ENCODE peak calls at places on chromosomes 6 and 20, in six cellular contexts. V, A, D, I, E and Y are unnamed samples.

GRCh38 chr6:24520929-24521546 is 26.3 kb downstream of the ALDH5A1 start:
- DNase-seq in V (peak), A (peak), I (peak), E (peak), D (peak), Y (peak)

GRCh38 chr20:21713901-21714296 is 8.4 kb downstream of the PAX1 start:
- DNase-seq in I (no peak), A (no peak), V (no peak), E (no peak), D (no peak), Y (no peak)

GRCh38 chr6:166007349-166008263 is 160.0 kb downstream of the TBXT start:
- DNase-seq in V (no peak), A (no peak), E (peak), D (no peak), I (no peak), Y (peak)

GRCh38 chr6:85864453-85865401 is 222.0 kb upstream of the SYNCRIP start:
- DNase-seq in V (no peak), E (peak), A (no peak), D (no peak), I (no peak), Y (peak)

GRCh38 chr6:139595183-139595582 is 220.7 kb upstream of the CITED2 start:
- DNase-seq in V (no peak), A (no peak), D (no peak), I (no peak), E (peak), Y (peak)

GRCh38 chr6:38021571-38021970 is 202.0 kb downstream of the ZFAND3 start:
- DNase-seq in A (no peak), D (no peak), E (no peak), V (peak), I (no peak), Y (no peak)

GRCh38 chr6:138370631-138371451 is 6.9 kb upstream of the SMIM28 start:
- DNase-seq in V (no peak), D (no peak), I (no peak), E (no peak), A (no peak), Y (no peak)

GRCh38 chr6:104558746-104559145 is 301.0 kb downstream of the HACE1 start:
- DNase-seq in A (no peak), I (no peak), E (no peak), V (no peak), D (no peak), Y (peak)

GRCh38 chr20:64070244-64070993 is 7.4 kb downstream of the TCEA2 start:
- DNase-seq in A (no peak), V (no peak), I (no peak), D (no peak), E (no peak), Y (no peak)

GRCh38 chr20:18465536-18466200 is 1.2 kb downstream of the DZANK1 start:
- DNase-seq in I (no peak), D (no peak), A (no peak), E (no peak), V (no peak), Y (no peak)

GRCh38 chr6:113860165-113860955 is 3.2 kb downstream of the MARCKS start:
- DNase-seq in V (no peak), E (peak), A (no peak), D (no peak), I (no peak), Y (peak)

GRCh38 chr6:122838060-122838780 is 49.2 kb downstream of the SMPDL3A start:
- DNase-seq in A (no peak), V (peak), E (peak), D (no peak), I (no peak), Y (peak)

GRCh38 chr6:41568585-41569384 is 22.6 kb downstream of the FOXP4 start:
- DNase-seq in I (no peak), E (peak), A (no peak), V (no peak), D (no peak), Y (no peak)

GRCh38 chr6:165515963-165516624 is 146.9 kb downstream of the PDE10A start:
- DNase-seq in V (no peak), E (peak), D (no peak), I (no peak), A (no peak), Y (no peak)

GRCh38 chr6:164183556-164184123 is 769.1 kb downstream of the QKI start:
- DNase-seq in V (no peak), A (no peak), D (no peak), I (no peak), E (no peak), Y (no peak)

GRCh38 chr20:58639182-58640146 is 11.6 kb upstream of the STX16 start:
- DNase-seq in A (no peak), E (no peak), V (no peak), D (no peak), I (no peak), Y (no peak)

GRCh38 chr6:80454197-80454596 is 347.7 kb downstream of the BCKDHB start:
- DNase-seq in V (no peak), E (peak), I (no peak), D (no peak), A (no peak), Y (peak)

GRCh38 chr6:17186925-17187324 is 85.1 kb downstream of the STMND1 start:
- DNase-seq in E (no peak), A (no peak), V (no peak), I (no peak), D (no peak), Y (no peak)